ENCODE peak calls at places on chromosomes 3 and 15, in five cellular contexts. X is IMR-90, Y is mesendoderm, S is neuronal stem cell, P is H9. B is an unnamed sample.

GRCh38 chr3:172218350-172219323 is 179.3 kb downstream of the FNDC3B start:
- DNase-seq in X (peak; percentile 29), Y (peak; percentile 57), S (no peak), P (no peak), B (peak; percentile 68)

GRCh38 chr3:13214847-13215472 is 141.7 kb upstream of the IQSEC1 start:
- DNase-seq in X (no peak), Y (no peak), S (no peak), P (no peak), B (no peak)

GRCh38 chr3:155859859-155860258 is 5.6 kb upstream of the SLC33A1 start:
- DNase-seq in X (peak; percentile 18), Y (no peak), S (no peak), P (no peak), B (peak; percentile 22)

GRCh38 chr15:100330629-100331215 is 11.1 kb downstream of the ADAMTS17 start:
- DNase-seq in X (no peak), Y (no peak), S (no peak), P (peak; percentile 15), B (no peak)

GRCh38 chr15:32825219-32825618 is 107.4 kb downstream of the GREM1 start:
- DNase-seq in X (no peak), Y (no peak), S (no peak), P (no peak), B (no peak)

GRCh38 chr3:58332575-58333179 is at the start of gene PXK:
- DNase-seq in X (peak; percentile 70), Y (peak; percentile 74), S (peak; percentile 66), P (peak; percentile 69), B (peak; percentile 77)

GRCh38 chr3:47661121-47661752 is 82.6 kb upstream of the CSPG5 start:
- DNase-seq in X (peak; percentile 85), Y (no peak), S (no peak), P (no peak), B (peak; percentile 78)

GRCh38 chr3:31981206-31982181 is at the start of the genes OSBPL10 and ZNF860:
- DNase-seq in X (peak; percentile 92), Y (peak; percentile 88), S (no peak), P (peak; percentile 80), B (peak; percentile 92)

GRCh38 chr3:52099006-52099405 is 42.6 kb upstream of the DUSP7 start:
- DNase-seq in X (no peak), Y (no peak), S (no peak), P (no peak), B (no peak)

DNA sequence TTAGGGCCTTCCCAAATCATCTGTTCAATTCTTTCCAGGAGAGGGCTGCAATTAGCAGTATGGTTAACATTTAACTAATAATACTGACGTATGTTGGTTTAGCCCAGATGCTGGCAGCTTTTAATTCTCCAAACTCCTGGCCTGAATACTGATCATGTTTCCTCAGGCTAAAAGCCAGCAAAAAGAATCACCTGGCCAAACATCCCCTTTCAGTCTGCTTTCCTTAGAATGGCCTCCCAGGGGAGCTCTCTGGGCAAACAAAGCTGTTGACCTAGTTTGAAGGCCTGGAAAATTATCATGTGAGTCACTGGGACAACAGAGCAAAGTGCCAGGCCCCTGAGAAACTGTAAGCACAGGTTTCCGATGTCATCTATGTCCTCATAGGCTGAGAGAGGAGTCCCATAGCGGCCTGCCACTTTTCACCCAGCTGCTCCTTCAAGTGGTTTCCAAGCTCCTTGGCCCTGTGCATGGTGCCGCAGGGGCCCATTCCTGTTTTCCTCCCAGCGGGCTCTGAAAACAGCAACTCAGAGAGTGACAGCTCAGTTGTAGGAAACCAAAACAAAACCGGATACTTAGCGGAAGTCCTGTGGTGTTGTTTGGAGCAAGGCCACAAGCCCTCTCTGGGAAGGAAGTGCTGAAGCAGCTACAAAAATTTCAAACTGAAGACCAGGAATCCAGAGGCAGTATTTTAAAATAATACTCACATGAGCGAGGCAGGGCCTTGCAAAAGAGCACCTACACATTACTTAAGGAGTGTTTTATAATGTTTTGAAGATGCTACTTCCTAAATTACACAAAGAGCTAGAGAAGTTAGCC is 36.5 kb upstream of the RAB11A start:
- DNase-seq in X (peak; percentile 90), Y (peak; percentile 99), S (peak; percentile 15), P (peak; percentile 91), B (peak; percentile 98)
- H2BK120ac ChIP-seq in X (peak overlapping the region; percentile 33), Y (peak overlapping the region; percentile 61), S (no peak overlapping the region), P (no peak overlapping the region), B (no peak overlapping the region)

DNA sequence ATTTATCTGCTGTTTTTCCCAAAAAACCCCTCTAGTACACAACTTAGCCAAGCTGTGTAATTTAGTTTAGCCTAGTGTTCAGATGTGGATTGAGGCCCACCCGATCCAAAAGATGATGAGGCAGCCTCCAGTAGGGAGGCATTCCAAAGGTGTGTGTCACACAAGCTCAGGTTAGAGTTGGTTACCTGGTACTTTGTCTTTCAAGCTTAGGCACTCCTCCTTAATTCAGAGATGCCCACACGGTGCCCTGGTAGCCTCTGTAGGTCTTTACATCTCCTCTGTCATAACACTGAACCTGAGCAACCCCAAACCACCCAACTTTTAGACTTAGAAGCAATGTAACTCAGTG is 284.7 kb upstream of the RARB start:
- DNase-seq in X (no peak), Y (peak; percentile 79), S (no peak), P (peak; percentile 63), B (no peak)
- H2BK120ac ChIP-seq in X (no peak overlapping the region), Y (no peak overlapping the region), S (no peak overlapping the region), P (no peak overlapping the region), B (no peak overlapping the region)

GRCh38 chr15:25971053-25971452 is 107.9 kb upstream of the ATP10A start:
- DNase-seq in X (peak; percentile 1), Y (no peak), S (no peak), P (no peak), B (no peak)
- H2BK120ac ChIP-seq in X (no peak overlapping the region), Y (no peak overlapping the region), S (no peak overlapping the region), P (no peak overlapping the region), B (no peak overlapping the region)

GRCh38 chr15:37095993-37096877 is 4.1 kb downstream of the MEIS2 start:
- DNase-seq in X (no peak), Y (peak; percentile 70), S (peak; percentile 17), P (peak; percentile 67), B (peak; percentile 58)
- H2BK120ac ChIP-seq in X (no peak overlapping the region), Y (no peak overlapping the region), S (peak overlapping the region; percentile 19), P (no peak overlapping the region), B (peak overlapping the region; percentile 54)

GRCh38 chr3:54653456-54654195 is 274.2 kb downstream of the LRTM1 start:
- DNase-seq in X (no peak), Y (no peak), S (no peak), P (no peak), B (no peak)
- H2BK120ac ChIP-seq in X (no peak overlapping the region), Y (no peak overlapping the region), S (no peak overlapping the region), P (no peak overlapping the region), B (no peak overlapping the region)

GRCh38 chr3:123696796-123697195 is 111.9 kb upstream of the HACD2 start:
- DNase-seq in X (peak; percentile 14), Y (no peak), S (no peak), P (no peak), B (no peak)

GRCh38 chr3:123695152-123695551 is 110.3 kb upstream of the HACD2 start:
- DNase-seq in X (no peak), Y (no peak), S (no peak), P (no peak), B (peak; percentile 53)

GRCh38 chr3:123693584-123693983 is 108.7 kb upstream of the HACD2 start:
- DNase-seq in X (no peak), Y (no peak), S (no peak), P (no peak), B (no peak)

GRCh38 chr3:123694377-123695147 is 109.7 kb upstream of the HACD2 start:
- DNase-seq in X (peak; percentile 48), Y (no peak), S (no peak), P (no peak), B (peak; percentile 80)

DNA sequence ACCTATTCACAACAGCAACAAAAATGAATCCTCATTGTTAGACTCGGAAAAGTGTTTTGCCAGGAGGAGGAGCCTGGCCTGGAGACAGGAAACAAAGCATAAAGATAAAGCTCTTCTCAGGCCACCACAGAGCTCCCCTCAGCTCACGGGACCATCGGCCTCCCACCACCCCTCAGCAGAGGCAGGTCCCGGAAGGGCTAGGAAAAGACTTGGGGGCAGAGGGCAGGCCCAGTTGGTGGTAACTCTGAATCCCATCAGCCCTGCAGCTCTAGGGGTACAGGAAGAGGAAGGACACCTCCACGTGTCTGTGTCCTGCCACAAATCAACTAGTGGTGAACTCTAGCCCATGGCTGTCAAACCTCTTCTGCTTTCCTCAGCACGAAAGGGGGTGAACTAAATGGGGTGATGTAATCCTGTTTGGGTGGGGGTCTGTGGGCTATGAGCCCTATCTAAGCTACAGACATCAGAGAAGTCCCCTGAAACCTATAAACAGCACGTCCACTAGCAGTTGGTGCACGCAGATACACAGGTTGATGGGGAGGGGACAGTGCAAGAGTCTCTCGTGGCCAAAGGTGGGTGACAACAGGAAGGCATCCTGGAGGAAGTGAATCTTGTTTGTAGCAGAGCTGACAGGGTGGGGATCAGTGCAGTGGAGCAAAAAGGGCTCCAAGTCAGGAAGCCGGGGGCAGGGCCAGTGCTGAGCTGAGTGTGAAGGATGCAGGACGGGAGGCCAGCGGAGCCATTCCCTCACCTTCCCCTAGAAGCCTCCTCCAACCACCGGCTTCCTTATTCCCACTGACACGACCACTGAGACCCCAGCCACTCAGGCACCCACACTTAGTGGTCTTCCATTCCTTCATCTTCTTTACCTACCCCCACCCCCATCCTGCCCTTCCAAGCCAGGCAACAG is 111.1 kb upstream of the HACD2 start:
- DNase-seq in X (no peak), Y (no peak), S (no peak), P (no peak), B (no peak)
- H2BK120ac ChIP-seq in X (peak overlapping the region; percentile 82), Y (no peak overlapping the region), S (no peak overlapping the region), P (no peak overlapping the region), B (peak overlapping the region; percentile 83)

GRCh38 chr15:40045572-40046217 is 6.7 kb upstream of the SRP14 start:
- DNase-seq in X (no peak), Y (peak; percentile 84), S (no peak), P (no peak), B (no peak)

GRCh38 chr15:40048155-40048792 is 9.3 kb upstream of the SRP14 start:
- DNase-seq in X (no peak), Y (no peak), S (no peak), P (no peak), B (no peak)

GRCh38 chr15:40047413-40048154 is 8.6 kb upstream of the SRP14 start:
- DNase-seq in X (peak; percentile 87), Y (no peak), S (no peak), P (no peak), B (peak; percentile 92)

GRCh38 chr15:40044717-40045571 is 6.0 kb upstream of the SRP14 start:
- DNase-seq in X (peak; percentile 76), Y (peak; percentile 84), S (peak; percentile 56), P (peak; percentile 81), B (peak; percentile 87)

GRCh38 chr15:40046721-40047412 is 7.9 kb upstream of the SRP14 start:
- DNase-seq in X (peak; percentile 84), Y (no peak), S (no peak), P (no peak), B (peak; percentile 86)
- H2BK120ac ChIP-seq in X (peak overlapping the region; percentile 92), Y (no peak overlapping the region), S (peak overlapping the region; percentile 22), P (no peak overlapping the region), B (peak overlapping the region; percentile 50)

DNA sequence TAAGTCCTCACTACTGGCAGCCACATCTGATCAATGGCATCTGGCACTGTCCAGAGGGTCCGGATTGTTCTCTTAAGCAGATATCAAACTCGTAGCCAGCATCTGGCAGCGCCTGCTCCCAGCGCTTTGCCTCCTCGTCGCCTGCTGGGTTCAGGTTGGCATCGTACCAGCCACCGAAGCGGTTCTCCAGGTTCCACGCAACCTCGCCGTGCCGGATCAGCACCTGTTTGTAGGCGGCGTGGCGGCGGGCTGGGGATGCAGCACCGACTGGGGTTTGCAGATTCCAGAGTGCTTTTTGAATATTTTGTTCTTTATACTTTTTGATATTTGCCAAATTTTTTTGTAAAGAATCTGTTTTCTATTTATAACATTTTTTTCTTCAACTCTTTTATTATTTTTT is 111.6 kb downstream of the NR2F2 start:
- DNase-seq in X (no peak), Y (no peak), S (no peak), P (no peak), B (no peak)
- H2BK120ac ChIP-seq in X (no peak overlapping the region), Y (no peak overlapping the region), S (no peak overlapping the region), P (no peak overlapping the region), B (no peak overlapping the region)